ENCODE peak calls at places on chromosomes 12 and 14, in four cellular contexts. F is neural progenitor cell; H is transverse colon; Q is CD4-positive, alpha-beta T cell. Y is an unnamed sample.

GRCh38 chr12:131085125-131085815 is 131.6 kb downstream of the ADGRD1 start:
- DNase-seq in F (no peak), Q (no peak), H (no peak), Y (peak; percentile 36)

GRCh38 chr14:30191639-30192279 is 264.1 kb upstream of the PRKD1 start:
- DNase-seq in Q (no peak), F (no peak), H (no peak), Y (no peak)

GRCh38 chr14:103623883-103624482 is 5.0 kb upstream of the KLC1 start:
- DNase-seq in Q (no peak), H (peak; percentile 12), F (no peak), Y (no peak)

GRCh38 chr12:109134186-109134917 is 18.0 kb downstream of the ACACB start:
- DNase-seq in Q (no peak), F (peak; percentile 63), H (no peak), Y (peak; percentile 50)

GRCh38 chr12:121239704-121240420 is 29.9 kb downstream of the P2RX4 start:
- DNase-seq in Q (no peak), F (no peak), H (no peak), Y (no peak)

GRCh38 chr12:62631531-62632520 is 165.2 kb downstream of the MON2 start:
- DNase-seq in H (peak; percentile 61), F (peak; percentile 75), Q (no peak), Y (peak; percentile 75)

GRCh38 chr14:82387699-82388098 is 854.0 kb upstream of the SEL1L start:
- DNase-seq in Q (no peak), H (no peak), F (no peak), Y (no peak)

GRCh38 chr14:21822109-21822508 is 148.5 kb upstream of the OR4E1 start:
- DNase-seq in F (no peak), H (no peak), Q (no peak), Y (no peak)

GRCh38 chr12:53074290-53074998 is 4.7 kb downstream of the SPRYD3 start:
- DNase-seq in Q (no peak), H (no peak), F (no peak), Y (peak; percentile 34)

GRCh38 chr12:73106296-73106695 is 834.1 kb downstream of the TRHDE start:
- DNase-seq in F (no peak), Q (no peak), H (no peak), Y (no peak)

GRCh38 chr14:65100905-65101541 is 1.3 kb downstream of the MAX start:
- DNase-seq in H (no peak), F (no peak), Q (no peak), Y (no peak)

GRCh38 chr14:91414475-91415342 is 2.9 kb downstream of the CCDC88C start:
- DNase-seq in F (peak; percentile 87), H (no peak), Q (no peak), Y (peak; percentile 42)

GRCh38 chr14:104392396-104393198 is 187.0 kb upstream of the C14orf180 start:
- DNase-seq in Q (no peak), F (no peak), H (no peak), Y (peak; percentile 3)

GRCh38 chr12:89235189-89235993 is 116.9 kb downstream of the DUSP6 start:
- DNase-seq in F (no peak), H (no peak), Q (no peak), Y (no peak)

GRCh38 chr14:23435540-23436326 is at the start of gene MYH7:
- DNase-seq in F (peak; percentile 39), H (peak; percentile 2), Q (no peak), Y (peak; percentile 23)

GRCh38 chr12:70757830-70758493 is 120.7 kb upstream of the PTPRB start:
- DNase-seq in Q (no peak), H (no peak), F (peak; percentile 46), Y (no peak)

GRCh38 chr14:80390911-80391310 is 179.6 kb upstream of the DIO2 start:
- DNase-seq in H (no peak), Q (no peak), F (peak; percentile 31), Y (no peak)

GRCh38 chr14:59055439-59056045 is 132.9 kb upstream of the DAAM1 start:
- DNase-seq in F (peak; percentile 63), H (peak; percentile 17), Q (peak; percentile 3), Y (no peak)

GRCh38 chr14:58331111-58331510 is 32.8 kb downstream of the ARID4A start:
- DNase-seq in H (peak; percentile 86), Q (peak; percentile 88), F (peak; percentile 79), Y (peak; percentile 84)

GRCh38 chr12:121748571-121749265 is 36.2 kb downstream of the TMEM120B start:
- DNase-seq in H (no peak), Q (peak; percentile 5), F (peak; percentile 23), Y (no peak)

GRCh38 chr12:3904999-3905398 is 31.8 kb upstream of the PARP11 start:
- DNase-seq in Q (no peak), F (no peak), H (no peak), Y (no peak)

GRCh38 chr14:32654106-32654505 is 284.6 kb upstream of the NPAS3 start:
- DNase-seq in Q (no peak), F (no peak), H (no peak), Y (no peak)

GRCh38 chr14:66247662-66248061 is 238.5 kb upstream of the CCDC196 start:
- DNase-seq in H (no peak), F (no peak), Q (no peak), Y (no peak)
- H3K27ac ChIP-seq in H (no peak overlapping the region), F (no peak overlapping the region), Q (no peak overlapping the region), Y (no peak overlapping the region)

GRCh38 chr14:61671086-61671485 is 24.2 kb upstream of the HIF1A start:
- DNase-seq in F (no peak), H (no peak), Q (peak; percentile 11), Y (no peak)

GRCh38 chr14:61672796-61673195 is 22.5 kb upstream of the HIF1A start:
- DNase-seq in F (no peak), Q (no peak), H (no peak), Y (no peak)

GRCh38 chr14:61668267-61668666 is 27.0 kb upstream of the HIF1A start:
- DNase-seq in Q (no peak), F (no peak), H (peak; percentile 20), Y (no peak)

GRCh38 chr14:61673305-61673704 is 22.0 kb upstream of the HIF1A start:
- DNase-seq in F (no peak), H (no peak), Q (no peak), Y (no peak)

GRCh38 chr14:61670576-61670975 is 24.7 kb upstream of the HIF1A start:
- DNase-seq in F (no peak), H (no peak), Q (no peak), Y (no peak)
- H3K27ac ChIP-seq in F (no peak overlapping the region), H (peak overlapping the region; percentile 4), Q (peak overlapping the region; percentile 70), Y (peak overlapping the region; percentile 77)

DNA sequence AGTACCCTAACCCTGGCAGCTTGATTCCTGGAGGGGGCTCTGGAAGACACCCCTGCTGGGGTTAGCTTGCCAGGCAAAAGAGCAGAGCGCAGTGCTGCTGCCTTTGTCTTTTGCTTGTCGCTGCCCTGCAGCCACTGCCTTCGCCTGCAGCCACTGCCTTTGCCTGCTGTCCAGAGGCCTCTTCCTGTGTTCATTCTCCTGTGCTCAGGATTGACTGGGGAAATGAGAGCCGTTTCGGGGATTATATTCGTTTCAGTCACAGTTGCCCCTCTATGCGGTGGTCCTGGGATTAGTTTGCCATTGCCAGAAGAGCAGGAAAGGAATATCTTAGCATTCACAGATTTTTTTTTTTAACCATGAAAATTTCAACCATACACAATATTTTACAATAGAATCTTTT is 34.3 kb downstream of the ZNF664 start:
- DNase-seq in F (peak; percentile 22), Q (no peak), H (no peak), Y (no peak)
- H3K27ac ChIP-seq in F (no peak overlapping the region), Q (no peak overlapping the region), H (no peak overlapping the region), Y (no peak overlapping the region)

GRCh38 chr12:132561784-132562156 is 48.6 kb downstream of the LRCOL1 start:
- DNase-seq in Q (no peak), F (peak; percentile 74), H (no peak), Y (no peak)
- H3K27ac ChIP-seq in Q (no peak overlapping the region), F (no peak overlapping the region), H (no peak overlapping the region), Y (peak overlapping the region; percentile 76)

GRCh38 chr12:93727195-93727811 is 50.1 kb downstream of the CRADD start:
- DNase-seq in Q (no peak), F (no peak), H (no peak), Y (no peak)
- H3K27ac ChIP-seq in Q (no peak overlapping the region), F (no peak overlapping the region), H (peak overlapping the region; percentile 69), Y (peak overlapping the region; percentile 44)

GRCh38 chr12:128796439-128797118 is 27.2 kb downstream of the SLC15A4 start:
- DNase-seq in F (no peak), Q (no peak), H (no peak), Y (no peak)
- H3K27ac ChIP-seq in F (no peak overlapping the region), Q (peak overlapping the region; percentile 44), H (no peak overlapping the region), Y (no peak overlapping the region)